ENCODE peak calls at places on chromosomes 6 and 20, in five cellular contexts. X, K, U, W and J are unnamed samples. For H3K4me1 and H3K36me3, the result is how much of the 10 kb centered on the place peaks cover.

GRCh38 chr20:18615020-18615652 is 27.3 kb downstream of the DTD1 start:
- DNase-seq in X (peak), K (no peak), U (no peak), W (no peak), J (no peak)

GRCh38 chr6:28496099-28496779 is 19.4 kb downstream of the GPX6 start:
- DNase-seq in X (no peak), K (no peak), U (no peak), W (peak), J (no peak)

GRCh38 chr6:54294965-54295532 is 13.2 kb upstream of the TINAG start:
- DNase-seq in X (no peak), K (no peak), U (no peak), W (no peak), J (no peak)

GRCh38 chr20:2599265-2600060 is 53.0 kb upstream of the NOP56 start:
- DNase-seq in X (no peak), K (no peak), U (no peak), W (no peak), J (no peak)

GRCh38 chr6:125748534-125749111 is 809 bp upstream of the HEY2 start:
- DNase-seq in X (no peak), K (peak), U (no peak), W (no peak), J (no peak)

GRCh38 chr20:24699321-24700165 is 230.1 kb downstream of the SYNDIG1 start:
- DNase-seq in X (no peak), K (no peak), U (no peak), W (no peak), J (no peak)

GRCh38 chr6:29953001-29953436 is 10.7 kb downstream of the HLA-A start:
- DNase-seq in X (no peak), K (no peak), U (no peak), W (peak), J (no peak)

GRCh38 chr6:45513331-45513730 is 135.6 kb upstream of the SUPT3H start:
- DNase-seq in X (no peak), K (no peak), U (peak), W (no peak), J (no peak)

GRCh38 chr20:2981646-2982045 is 61.8 kb upstream of the GNRH2 start:
- DNase-seq in X (no peak), K (no peak), U (no peak), W (no peak), J (no peak)

GRCh38 chr6:128172752-128173151 is 271.9 kb upstream of the THEMIS start:
- DNase-seq in X (no peak), K (no peak), U (no peak), W (no peak), J (no peak)

GRCh38 chr6:133818320-133818719 is 70.6 kb upstream of the TCF21 start:
- DNase-seq in X (no peak), K (no peak), U (no peak), W (no peak), J (no peak)

GRCh38 chr20:61560361-61560853 is 308.3 kb downstream of the CDH4 start:
- DNase-seq in X (no peak), K (no peak), U (no peak), W (no peak), J (no peak)

GRCh38 chr6:170085475-170086401 is 205.1 kb downstream of the DLL1 start:
- DNase-seq in X (no peak), K (no peak), U (peak), W (no peak), J (no peak)

GRCh38 chr6:56570434-56571359 is 72.0 kb downstream of the DST start:
- DNase-seq in X (no peak), K (no peak), U (no peak), W (no peak), J (no peak)

GRCh38 chr6:90216081-90216977 is 80.3 kb downstream of the BACH2 start:
- DNase-seq in X (no peak), K (no peak), U (peak), W (no peak), J (peak)

GRCh38 chr6:115004982-115005381 is 662.2 kb upstream of the HS3ST5 start:
- DNase-seq in X (no peak), K (no peak), U (no peak), W (no peak), J (no peak)

GRCh38 chr20:53163486-53163885 is 191.3 kb downstream of the TSHZ2 start:
- DNase-seq in X (no peak), K (no peak), U (no peak), W (no peak), J (no peak)

GRCh38 chr20:19453781-19454310 is 241.4 kb downstream of the SLC24A3 start:
- DNase-seq in X (no peak), K (no peak), U (no peak), W (no peak), J (no peak)

GRCh38 chr6:13929196-13929595 is 4.4 kb downstream of the RNF182 start:
- DNase-seq in X (no peak), K (no peak), U (no peak), W (no peak), J (no peak)

GRCh38 chr6:42923656-42924055 is 5.6 kb upstream of the CNPY3 start:
- DNase-seq in X (no peak), K (no peak), U (no peak), W (no peak), J (no peak)

GRCh38 chr20:44965651-44966029 is 672 bp upstream of the STK4 start:
- DNase-seq in X (no peak), K (no peak), U (no peak), W (no peak), J (no peak)
- H3K4me1 ChIP-seq in X (under half), K (under half), U (under half), W (under half), J (under half)

GRCh38 chr20:50823319-50823718 is 28.5 kb downstream of the BCAS4 start:
- DNase-seq in X (no peak), K (no peak), U (no peak), W (no peak), J (no peak)
- H3K27ac ChIP-seq in X (no peak), K (no peak), U (no peak), W (no peak), J (no peak)

DNA sequence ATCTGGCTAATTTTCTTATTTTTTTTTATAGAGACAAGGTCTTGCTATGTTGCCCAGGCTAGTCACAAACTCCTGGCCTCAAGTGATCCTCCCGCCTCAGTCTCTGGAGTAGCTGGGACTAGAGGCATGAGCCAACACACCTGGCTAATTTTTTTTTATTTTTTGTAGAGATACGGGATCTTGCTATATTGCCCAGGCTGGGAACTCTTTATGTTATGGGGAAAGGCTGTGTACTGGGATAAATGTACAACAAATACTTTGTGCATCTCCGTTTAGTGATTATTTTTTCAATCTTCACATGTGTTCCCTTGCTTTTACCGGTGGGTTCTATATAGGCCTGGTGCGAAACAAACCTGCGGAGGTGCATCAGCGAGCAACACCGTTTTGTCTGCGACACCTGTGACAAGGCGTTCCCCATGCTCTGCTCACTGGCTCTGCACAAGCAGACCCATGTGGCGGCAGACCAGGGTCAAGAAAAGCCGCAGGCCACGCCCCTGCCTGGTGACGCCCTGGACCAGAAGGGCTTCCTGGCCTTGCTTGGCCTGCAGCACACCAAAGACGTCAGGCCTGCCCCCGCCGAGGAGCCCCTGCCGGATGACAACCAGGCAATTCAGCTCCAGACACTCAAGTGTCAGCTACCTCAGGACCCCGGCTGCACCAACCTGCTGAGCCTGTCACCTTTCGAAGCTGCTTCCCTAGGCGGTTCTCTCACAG is 84.2 kb downstream of the SSR1 start:
- DNase-seq in X (no peak), K (no peak), U (no peak), W (no peak), J (no peak)
- H3K36me3 ChIP-seq in X (half or more), K (half or more), U (under half), W (under half), J (half or more)

GRCh38 chr20:46406200-46406985 is at the start of gene ELMO2:
- DNase-seq in X (peak), K (peak), U (peak), W (peak), J (peak)
- H3K4me1 ChIP-seq in X (under half), K (half or more), U (half or more), W (under half), J (half or more)

GRCh38 chr6:41483943-41484342 is 62.2 kb upstream of the FOXP4 start:
- DNase-seq in X (no peak), K (no peak), U (no peak), W (no peak), J (no peak)

GRCh38 chr6:41492261-41492891 is 53.8 kb upstream of the FOXP4 start:
- DNase-seq in X (no peak), K (no peak), U (no peak), W (no peak), J (no peak)

GRCh38 chr6:41488064-41488391 is 58.2 kb upstream of the FOXP4 start:
- DNase-seq in X (no peak), K (no peak), U (no peak), W (no peak), J (no peak)

GRCh38 chr6:41489284-41489851 is 56.8 kb upstream of the FOXP4 start:
- DNase-seq in X (no peak), K (no peak), U (no peak), W (no peak), J (no peak)

DNA sequence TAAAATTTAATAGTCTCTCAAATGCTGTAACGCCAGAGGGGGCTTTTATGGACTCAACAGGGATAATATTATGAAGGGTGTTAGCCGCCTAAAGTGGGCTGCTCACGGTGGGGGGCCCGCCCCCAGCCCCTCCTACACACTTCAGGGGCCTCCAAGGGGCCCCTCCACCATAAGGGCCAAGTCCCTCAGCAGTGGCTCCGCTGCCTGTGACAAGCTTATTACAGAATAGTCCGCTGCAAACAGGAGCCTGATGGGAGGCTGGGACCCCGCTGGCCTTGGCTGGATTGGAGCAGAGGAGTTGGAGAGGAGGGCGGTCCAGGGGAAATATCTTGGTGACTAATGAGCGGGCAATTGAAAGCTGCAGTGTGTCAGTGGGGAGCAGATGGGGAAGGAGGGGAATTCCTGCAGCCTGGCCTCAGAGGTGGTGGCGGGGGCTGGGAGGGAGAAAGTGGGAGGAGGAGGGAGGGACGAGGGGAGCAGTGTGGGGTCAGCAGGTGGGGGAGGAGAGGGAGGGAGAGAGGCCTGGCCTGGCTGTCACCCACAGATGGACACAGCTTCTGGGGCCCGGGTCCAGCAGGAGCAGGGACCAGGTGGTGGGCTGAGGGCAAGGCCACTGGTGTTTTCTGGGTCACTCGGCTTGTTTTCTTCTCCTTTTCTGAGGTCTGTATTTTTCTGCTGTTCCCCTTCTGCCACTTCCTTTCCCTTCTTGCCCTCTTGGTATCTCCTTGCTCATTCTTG is 57.6 kb upstream of the FOXP4 start:
- DNase-seq in X (peak), K (no peak), U (no peak), W (no peak), J (no peak)
- H3K27ac ChIP-seq in X (no peak), K (no peak), U (no peak), W (no peak), J (no peak)

DNA sequence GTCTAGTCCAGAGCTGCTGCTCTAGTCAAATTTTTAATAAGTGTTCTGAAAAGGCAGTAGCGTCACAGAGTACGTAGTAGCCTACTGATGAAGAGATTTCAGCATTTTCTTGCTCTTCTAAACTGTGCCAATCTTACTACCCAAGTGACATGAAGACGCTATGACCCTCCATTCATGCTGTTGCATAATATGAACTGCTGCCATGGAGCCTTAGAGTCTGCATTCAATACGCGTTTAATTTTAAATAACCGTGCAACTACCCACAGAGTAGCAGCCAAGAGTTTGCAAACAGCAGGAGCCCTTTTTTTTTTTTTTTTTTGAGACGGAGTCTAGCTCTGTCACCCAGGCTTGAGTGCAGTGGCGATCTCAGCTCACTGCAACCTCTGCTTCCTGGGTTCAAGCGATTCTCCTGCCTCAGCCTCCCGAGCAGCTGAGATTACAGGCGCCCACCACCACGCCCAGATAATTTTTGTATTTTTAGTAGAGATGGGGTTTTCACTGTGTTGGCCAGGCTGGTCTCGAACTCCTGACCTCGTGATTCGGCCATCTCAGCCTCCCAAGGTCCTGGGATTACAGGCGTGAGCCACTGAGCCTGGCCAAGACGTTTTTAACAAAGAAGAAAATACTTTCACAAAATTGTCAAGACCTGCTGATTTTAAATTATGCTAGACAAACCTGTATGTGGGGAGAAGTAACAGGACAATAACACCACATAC is 44.3 kb downstream of the EZR start:
- DNase-seq in X (no peak), K (no peak), U (no peak), W (no peak), J (no peak)
- H3K36me3 ChIP-seq in X (half or more), K (half or more), U (under half), W (half or more), J (half or more)

DNA sequence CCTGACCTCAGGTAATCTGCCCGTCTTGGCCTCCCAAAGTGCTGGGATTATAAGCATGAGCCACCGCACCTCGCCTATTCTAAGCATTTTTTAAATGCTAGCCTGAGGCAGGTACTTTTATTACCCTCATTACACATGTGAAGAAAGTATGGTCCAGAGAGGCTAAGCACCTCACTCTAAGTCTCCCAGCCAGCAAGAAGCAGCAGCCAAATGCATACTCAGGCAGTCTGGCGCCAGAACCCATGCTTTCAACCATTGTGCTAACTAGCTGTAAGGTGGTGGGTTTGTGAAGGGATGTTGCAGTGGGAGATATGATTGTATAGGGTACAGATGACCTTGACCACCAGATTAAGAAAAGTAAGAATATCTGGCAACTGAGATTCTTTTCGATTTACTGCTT is 26.1 kb upstream of the RIPOR2 start:
- DNase-seq in X (no peak), K (no peak), U (no peak), W (no peak), J (no peak)
- H3K4me1 ChIP-seq in X (under half), K (half or more), U (under half), W (under half), J (under half)

GRCh38 chr6:160431231-160431630 is 83.1 kb downstream of the SLC22A3 start:
- DNase-seq in X (peak), K (no peak), U (peak), W (no peak), J (no peak)
- H3K27ac ChIP-seq in X (peak), K (no peak), U (peak), W (no peak), J (no peak)

GRCh38 chr6:67815623-67816022 is 819.5 kb upstream of the ADGRB3 start:
- DNase-seq in X (no peak), K (no peak), U (no peak), W (no peak), J (no peak)
- H3K36me3 ChIP-seq in X (under half), K (under half), U (under half), W (under half), J (under half)